ENCODE peak calls at places on chromosomes 1 and 21, in five cellular contexts. One of them, this sample, is unnamed.

GRCh38 chr1:100624886-100625430 is 87.0 kb downstream of the GPR88 start:
- DNase-seq in left ventricle myocardium inferior: no peak
- DNase-seq in stomach: no peak
- DNase-seq in ovary: no peak
- DNase-seq in fibroblast of lung: peak; percentile 85
- DNase-seq in this sample: no peak

GRCh38 chr1:28139033-28139712 is 37.3 kb downstream of the PTAFR start:
- DNase-seq in left ventricle myocardium inferior: no peak
- DNase-seq in stomach: no peak
- DNase-seq in ovary: no peak
- DNase-seq in fibroblast of lung: peak; percentile 69
- DNase-seq in this sample: no peak

GRCh38 chr1:59549903-59550302 is 253.0 kb downstream of the FGGY start:
- DNase-seq in left ventricle myocardium inferior: no peak
- DNase-seq in stomach: no peak
- DNase-seq in ovary: peak; percentile 17
- DNase-seq in fibroblast of lung: no peak
- DNase-seq in this sample: peak; percentile 48

GRCh38 chr1:22807340-22807739 is 96.7 kb downstream of the EPHB2 start:
- DNase-seq in left ventricle myocardium inferior: no peak
- DNase-seq in stomach: no peak
- DNase-seq in ovary: no peak
- DNase-seq in fibroblast of lung: no peak
- DNase-seq in this sample: no peak

GRCh38 chr1:21924503-21925005 is 12.6 kb downstream of the HSPG2 start:
- DNase-seq in left ventricle myocardium inferior: no peak
- DNase-seq in stomach: no peak
- DNase-seq in ovary: no peak
- DNase-seq in fibroblast of lung: no peak
- DNase-seq in this sample: no peak

GRCh38 chr1:152495066-152495675 is 15.4 kb upstream of the LCE5A start:
- DNase-seq in left ventricle myocardium inferior: no peak
- DNase-seq in stomach: no peak
- DNase-seq in ovary: no peak
- DNase-seq in fibroblast of lung: no peak
- DNase-seq in this sample: no peak

GRCh38 chr1:153422450-153423068 is 6.2 kb downstream of the S100A7A start:
- DNase-seq in left ventricle myocardium inferior: peak; percentile 67
- DNase-seq in stomach: peak; percentile 78
- DNase-seq in ovary: peak; percentile 48
- DNase-seq in fibroblast of lung: peak; percentile 52
- DNase-seq in this sample: peak; percentile 61

GRCh38 chr1:240189386-240189989 is 97.8 kb downstream of the FMN2 start:
- DNase-seq in left ventricle myocardium inferior: no peak
- DNase-seq in stomach: no peak
- DNase-seq in ovary: no peak
- DNase-seq in fibroblast of lung: peak; percentile 29
- DNase-seq in this sample: no peak

GRCh38 chr1:246428542-246429308 is 78.4 kb downstream of the SMYD3 start:
- DNase-seq in left ventricle myocardium inferior: no peak
- DNase-seq in stomach: no peak
- DNase-seq in ovary: no peak
- DNase-seq in fibroblast of lung: peak; percentile 99
- DNase-seq in this sample: no peak

GRCh38 chr1:15412843-15413242 is 3.2 kb downstream of the EFHD2 start:
- DNase-seq in left ventricle myocardium inferior: no peak
- DNase-seq in stomach: peak; percentile 81
- DNase-seq in ovary: no peak
- DNase-seq in fibroblast of lung: no peak
- DNase-seq in this sample: no peak

GRCh38 chr21:29578306-29578705 is 279.6 kb downstream of the BACH1 start:
- DNase-seq in left ventricle myocardium inferior: no peak
- DNase-seq in stomach: no peak
- DNase-seq in ovary: no peak
- DNase-seq in fibroblast of lung: no peak
- DNase-seq in this sample: no peak

GRCh38 chr1:241972703-241973375 is 15.3 kb downstream of the BECN2 start:
- DNase-seq in left ventricle myocardium inferior: no peak
- DNase-seq in stomach: no peak
- DNase-seq in ovary: no peak
- DNase-seq in fibroblast of lung: peak; percentile 82
- DNase-seq in this sample: no peak

GRCh38 chr1:30302808-30303310 is 420.5 kb downstream of the MATN1 start:
- DNase-seq in left ventricle myocardium inferior: no peak
- DNase-seq in stomach: no peak
- DNase-seq in ovary: no peak
- DNase-seq in fibroblast of lung: no peak
- DNase-seq in this sample: no peak

GRCh38 chr1:47987601-47988000 is 9.6 kb downstream of the TRABD2B start:
- DNase-seq in left ventricle myocardium inferior: no peak
- DNase-seq in stomach: no peak
- DNase-seq in ovary: no peak
- DNase-seq in fibroblast of lung: no peak
- DNase-seq in this sample: peak; percentile 24

GRCh38 chr1:59061876-59062275 is 235.0 kb upstream of the FGGY start:
- DNase-seq in left ventricle myocardium inferior: peak; percentile 65
- DNase-seq in stomach: no peak
- DNase-seq in ovary: peak; percentile 46
- DNase-seq in fibroblast of lung: peak; percentile 92
- DNase-seq in this sample: peak; percentile 44

GRCh38 chr1:206835186-206835585 is 30.2 kb upstream of the IL20 start:
- DNase-seq in left ventricle myocardium inferior: no peak
- DNase-seq in stomach: no peak
- DNase-seq in ovary: no peak
- DNase-seq in fibroblast of lung: no peak
- DNase-seq in this sample: no peak

GRCh38 chr21:32442566-32443318 is 30.2 kb downstream of the EVA1C start:
- DNase-seq in left ventricle myocardium inferior: no peak
- DNase-seq in stomach: no peak
- DNase-seq in ovary: no peak
- DNase-seq in fibroblast of lung: peak; percentile 24
- DNase-seq in this sample: no peak

GRCh38 chr1:16048573-16049189 is 5.1 kb downstream of the CLCNKB start:
- DNase-seq in left ventricle myocardium inferior: peak; percentile 51
- DNase-seq in stomach: peak; percentile 50
- DNase-seq in ovary: peak; percentile 78
- DNase-seq in fibroblast of lung: peak; percentile 46
- DNase-seq in this sample: no peak

GRCh38 chr1:77361621-77362020 is 79.8 kb downstream of the AK5 start:
- DNase-seq in left ventricle myocardium inferior: no peak
- DNase-seq in stomach: no peak
- DNase-seq in ovary: no peak
- DNase-seq in fibroblast of lung: no peak
- DNase-seq in this sample: no peak

GRCh38 chr1:240860023-240860422 is 248.1 kb upstream of the GREM2 start:
- DNase-seq in left ventricle myocardium inferior: no peak
- DNase-seq in stomach: no peak
- DNase-seq in ovary: no peak
- DNase-seq in fibroblast of lung: no peak
- DNase-seq in this sample: no peak

GRCh38 chr1:155030899-155031298 is 2.7 kb downstream of the DCST2 start:
- DNase-seq in left ventricle myocardium inferior: no peak
- DNase-seq in stomach: no peak
- DNase-seq in ovary: no peak
- DNase-seq in fibroblast of lung: no peak
- DNase-seq in this sample: no peak

GRCh38 chr1:243471754-243472725 is 216.2 kb downstream of the SDCCAG8 start:
- DNase-seq in left ventricle myocardium inferior: no peak
- DNase-seq in stomach: no peak
- DNase-seq in ovary: no peak
- DNase-seq in fibroblast of lung: peak; percentile 68
- DNase-seq in this sample: no peak

GRCh38 chr1:22080184-22080583 is 27.7 kb downstream of the CDC42 start:
- DNase-seq in left ventricle myocardium inferior: no peak
- DNase-seq in stomach: no peak
- DNase-seq in ovary: no peak
- DNase-seq in fibroblast of lung: no peak
- DNase-seq in this sample: no peak

GRCh38 chr1:186605762-186606350 is 74.4 kb downstream of the PTGS2 start:
- DNase-seq in left ventricle myocardium inferior: no peak
- DNase-seq in stomach: no peak
- DNase-seq in ovary: no peak
- DNase-seq in fibroblast of lung: peak; percentile 50
- DNase-seq in this sample: peak; percentile 45

GRCh38 chr1:37722181-37723071 is 30.1 kb downstream of the CDCA8 start:
- DNase-seq in left ventricle myocardium inferior: no peak
- DNase-seq in stomach: no peak
- DNase-seq in ovary: no peak
- DNase-seq in fibroblast of lung: no peak
- DNase-seq in this sample: no peak

GRCh38 chr1:72281144-72281543 is 1.2 kb downstream of the NEGR1 start:
- DNase-seq in left ventricle myocardium inferior: no peak
- DNase-seq in stomach: no peak
- DNase-seq in ovary: no peak
- DNase-seq in fibroblast of lung: no peak
- DNase-seq in this sample: no peak

GRCh38 chr1:211738709-211739301 is 63.4 kb upstream of the NEK2 start:
- DNase-seq in left ventricle myocardium inferior: no peak
- DNase-seq in stomach: no peak
- DNase-seq in ovary: no peak
- DNase-seq in fibroblast of lung: peak; percentile 52
- DNase-seq in this sample: no peak

GRCh38 chr1:27483659-27484058 is 6.3 kb downstream of the WASF2 start:
- DNase-seq in left ventricle myocardium inferior: no peak
- DNase-seq in stomach: no peak
- DNase-seq in ovary: no peak
- DNase-seq in fibroblast of lung: no peak
- DNase-seq in this sample: no peak

GRCh38 chr1:161190962-161191521 is 7.8 kb downstream of the ADAMTS4 start:
- DNase-seq in left ventricle myocardium inferior: no peak
- DNase-seq in stomach: no peak
- DNase-seq in ovary: no peak
- DNase-seq in fibroblast of lung: no peak
- DNase-seq in this sample: no peak

GRCh38 chr1:209648366-209648765 is 3.9 kb downstream of the LAMB3 start:
- DNase-seq in left ventricle myocardium inferior: no peak
- DNase-seq in stomach: no peak
- DNase-seq in ovary: no peak
- DNase-seq in fibroblast of lung: no peak
- DNase-seq in this sample: no peak
- H3K27me3 ChIP-seq in left ventricle myocardium inferior: no peaks in the 10 kb centered on the region
- H3K27me3 ChIP-seq in stomach: no peaks in the 10 kb centered on the region
- H3K27me3 ChIP-seq in ovary: no peaks in the 10 kb centered on the region
- H3K27me3 ChIP-seq in fibroblast of lung: no peaks in the 10 kb centered on the region
- H3K27me3 ChIP-seq in this sample: no peaks in the 10 kb centered on the region

DNA sequence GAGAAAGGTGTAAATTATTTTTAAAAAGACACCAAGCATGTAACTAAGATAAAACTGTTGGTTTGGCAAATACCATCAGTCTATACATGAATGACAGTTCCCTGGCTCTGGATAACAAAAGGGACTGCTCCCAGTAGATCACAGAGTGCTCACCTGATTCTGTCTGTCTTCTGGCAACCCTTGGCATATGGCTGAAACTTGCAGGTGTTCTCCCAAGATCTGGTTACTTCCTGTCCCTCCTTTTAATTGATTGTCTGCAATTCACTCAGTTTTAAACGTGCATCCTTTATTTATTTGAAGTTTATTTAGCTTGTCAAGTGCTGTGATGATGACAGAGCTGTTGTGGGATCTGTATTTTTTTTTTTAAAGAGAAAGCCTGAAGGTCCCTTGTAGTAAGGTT is 3.4 kb downstream of the KCNA3 start:
- DNase-seq in left ventricle myocardium inferior: no peak
- DNase-seq in stomach: no peak
- DNase-seq in ovary: no peak
- DNase-seq in fibroblast of lung: no peak
- DNase-seq in this sample: no peak
- H3K27me3 ChIP-seq in left ventricle myocardium inferior: peaks cover 96% of the 10 kb centered on the region
- H3K27me3 ChIP-seq in stomach: peaks cover 32% of the 10 kb centered on the region
- H3K27me3 ChIP-seq in ovary: no peaks in the 10 kb centered on the region
- H3K27me3 ChIP-seq in fibroblast of lung: no peaks in the 10 kb centered on the region
- H3K27me3 ChIP-seq in this sample: peaks cover 58% of the 10 kb centered on the region

GRCh38 chr1:231040019-231040799 is at the start of gene FAM89A:
- DNase-seq in left ventricle myocardium inferior: peak; percentile 68
- DNase-seq in stomach: peak; percentile 74
- DNase-seq in ovary: peak; percentile 73
- DNase-seq in fibroblast of lung: no peak
- DNase-seq in this sample: peak; percentile 88

GRCh38 chr1:231040800-231041704 is 998 bp upstream of the FAM89A start:
- DNase-seq in left ventricle myocardium inferior: no peak
- DNase-seq in stomach: no peak
- DNase-seq in ovary: peak; percentile 32
- DNase-seq in fibroblast of lung: no peak
- DNase-seq in this sample: no peak

GRCh38 chr1:231039161-231040018 is 664 bp downstream of the FAM89A start:
- DNase-seq in left ventricle myocardium inferior: peak; percentile 20
- DNase-seq in stomach: no peak
- DNase-seq in ovary: peak; percentile 25
- DNase-seq in fibroblast of lung: peak; percentile 40
- DNase-seq in this sample: peak; percentile 44

GRCh38 chr1:231044588-231044987 is 4.5 kb upstream of the FAM89A start:
- DNase-seq in left ventricle myocardium inferior: no peak
- DNase-seq in stomach: no peak
- DNase-seq in ovary: no peak
- DNase-seq in fibroblast of lung: no peak
- DNase-seq in this sample: no peak

DNA sequence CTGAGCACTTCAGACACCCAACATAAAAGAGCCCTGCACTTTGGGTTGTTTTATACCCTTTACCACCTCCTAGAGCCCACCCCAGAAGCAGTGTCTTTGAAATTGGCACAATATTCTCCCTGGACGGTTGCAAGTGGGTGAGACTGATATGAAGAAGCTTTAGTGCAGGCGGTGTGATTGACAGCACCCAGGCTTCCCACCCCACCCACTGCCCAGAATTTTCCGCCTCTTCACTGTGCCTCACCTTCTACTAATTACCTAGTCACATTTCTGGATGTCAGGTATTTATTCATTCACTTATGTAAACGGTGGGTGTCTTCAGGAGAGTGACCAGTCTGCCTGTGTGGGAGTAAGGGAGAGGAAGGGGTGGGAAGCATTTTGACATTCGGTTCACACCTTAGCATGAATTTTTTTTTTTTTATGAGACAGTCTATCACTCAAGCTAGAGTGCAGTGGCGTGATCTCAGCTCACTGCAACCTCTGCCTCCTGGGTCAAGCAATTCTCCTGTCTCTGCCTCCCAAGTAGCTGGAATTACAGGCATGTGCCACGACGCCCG is 1.7 kb upstream of the FAM89A start:
- DNase-seq in left ventricle myocardium inferior: no peak
- DNase-seq in stomach: no peak
- DNase-seq in ovary: no peak
- DNase-seq in fibroblast of lung: no peak
- DNase-seq in this sample: no peak
- H3K27me3 ChIP-seq in left ventricle myocardium inferior: peaks cover 29% of the 10 kb centered on the region
- H3K27me3 ChIP-seq in stomach: no peaks in the 10 kb centered on the region
- H3K27me3 ChIP-seq in ovary: no peaks in the 10 kb centered on the region
- H3K27me3 ChIP-seq in fibroblast of lung: peaks cover 9% of the 10 kb centered on the region
- H3K27me3 ChIP-seq in this sample: no peaks in the 10 kb centered on the region

GRCh38 chr1:172832332-172832731 is 173.4 kb downstream of the FASLG start:
- DNase-seq in left ventricle myocardium inferior: no peak
- DNase-seq in stomach: no peak
- DNase-seq in ovary: no peak
- DNase-seq in fibroblast of lung: no peak
- DNase-seq in this sample: no peak
- H3K27me3 ChIP-seq in left ventricle myocardium inferior: no peaks in the 10 kb centered on the region
- H3K27me3 ChIP-seq in stomach: no peaks in the 10 kb centered on the region
- H3K27me3 ChIP-seq in ovary: no peaks in the 10 kb centered on the region
- H3K27me3 ChIP-seq in fibroblast of lung: no peaks in the 10 kb centered on the region
- H3K27me3 ChIP-seq in this sample: no peaks in the 10 kb centered on the region

GRCh38 chr1:156080598-156081173 is 1.6 kb downstream of the MEX3A start:
- DNase-seq in left ventricle myocardium inferior: no peak
- DNase-seq in stomach: no peak
- DNase-seq in ovary: no peak
- DNase-seq in fibroblast of lung: no peak
- DNase-seq in this sample: no peak
- H3K27me3 ChIP-seq in left ventricle myocardium inferior: no peaks in the 10 kb centered on the region
- H3K27me3 ChIP-seq in stomach: no peaks in the 10 kb centered on the region
- H3K27me3 ChIP-seq in ovary: no peaks in the 10 kb centered on the region
- H3K27me3 ChIP-seq in fibroblast of lung: no peaks in the 10 kb centered on the region
- H3K27me3 ChIP-seq in this sample: no peaks in the 10 kb centered on the region

This sample was measured in left lung.